ENCODE peak calls at places on chromosome 19, in seven cellular contexts. R is omental fat pad, H is cardiac muscle cell, J is BE2C, G is GM06990, X is colonic mucosa, O is neural progenitor cell. F is an unnamed sample.

GRCh38 chr19:55467236-55468053 is 2.9 kb upstream of the C19orf85 start:
- DNase-seq in R (peak), H (peak), J (peak), G (peak), X (peak), O (peak), F (peak)

GRCh38 chr19:4580961-4581380 is 21.5 kb upstream of the SEMA6B start:
- DNase-seq in R (no peak), H (no peak), J (no peak), G (no peak), X (no peak), O (no peak), F (no peak)

GRCh38 chr19:23943411-23943810 is 28.7 kb downstream of the ZNF726 start:
- DNase-seq in R (no peak), H (no peak), J (no peak), G (no peak), X (no peak), O (no peak), F (no peak)

GRCh38 chr19:50823389-50824042 is at the start of gene KLK1:
- DNase-seq in R (no peak), H (no peak), J (no peak), G (no peak), X (peak), O (no peak), F (no peak)

GRCh38 chr19:18776288-18776594 is 14.9 kb downstream of the COMP start:
- DNase-seq in R (no peak), H (no peak), J (peak), G (no peak), X (no peak), O (no peak), F (peak)

GRCh38 chr19:51810228-51810627 is 15.3 kb downstream of the FPR3 start:
- DNase-seq in R (no peak), H (no peak), J (no peak), G (no peak), X (no peak), O (no peak), F (peak)

GRCh38 chr19:43606569-43607229 is 5.2 kb upstream of the SRRM5 start:
- DNase-seq in R (no peak), H (no peak), J (no peak), G (no peak), X (no peak), O (no peak), F (no peak)

GRCh38 chr19:51157265-51157664 is 15.2 kb downstream of the SIGLEC7 start:
- DNase-seq in R (no peak), H (no peak), J (no peak), G (no peak), X (no peak), O (no peak), F (no peak)

GRCh38 chr19:28794301-28794700 is 418.6 kb downstream of the UQCRFS1 start:
- DNase-seq in R (no peak), H (no peak), J (no peak), G (no peak), X (no peak), O (no peak), F (no peak)

GRCh38 chr19:10871711-10872550 is 578 bp downstream of the CARM1 start:
- DNase-seq in R (no peak), H (peak), J (peak), G (peak), X (peak), O (peak), F (no peak)

GRCh38 chr19:34128558-34129250 is 43.6 kb upstream of the LSM14A start:
- DNase-seq in R (no peak), H (no peak), J (no peak), G (no peak), X (no peak), O (no peak), F (no peak)

GRCh38 chr19:44476559-44477408 is 23.5 kb downstream of the ZNF180 start:
- DNase-seq in R (no peak), H (peak), J (no peak), G (no peak), X (no peak), O (peak), F (peak)

GRCh38 chr19:50729894-50730293 is 6.7 kb downstream of the CLEC11A start:
- DNase-seq in R (no peak), H (no peak), J (no peak), G (no peak), X (no peak), O (no peak), F (no peak)

GRCh38 chr19:10543420-10544241 is at the start of gene ATG4D:
- DNase-seq in R (peak), H (peak), J (peak), G (peak), X (peak), O (peak), F (peak)

GRCh38 chr19:56840452-56841193 is at the start of the genes PEG3 and ZIM2:
- DNase-seq in R (peak), H (no peak), J (no peak), G (no peak), X (peak), O (no peak), F (no peak)

GRCh38 chr19:53985863-53986262 is 5.6 kb upstream of the CACNG6 start:
- DNase-seq in R (no peak), H (no peak), J (no peak), G (no peak), X (no peak), O (no peak), F (no peak)

GRCh38 chr19:6262519-6262918 is 17.3 kb downstream of the MLLT1 start:
- DNase-seq in R (no peak), H (no peak), J (no peak), G (no peak), X (no peak), O (no peak), F (no peak)

GRCh38 chr19:10305139-10305806 is 4.3 kb downstream of the ZGLP1 start:
- DNase-seq in R (no peak), H (no peak), J (no peak), G (no peak), X (no peak), O (no peak), F (no peak)

GRCh38 chr19:43901395-43902390 is 33.4 kb downstream of the ZNF45 start:
- DNase-seq in R (peak), H (peak), J (peak), G (peak), X (peak), O (peak), F (peak)

GRCh38 chr19:16261584-16262370 is 62.8 kb upstream of the KLF2 start:
- DNase-seq in R (no peak), H (no peak), J (no peak), G (no peak), X (no peak), O (no peak), F (no peak)

GRCh38 chr19:43465468-43466120 is at the start of gene LYPD3:
- DNase-seq in R (no peak), H (no peak), J (no peak), G (no peak), X (peak), O (peak), F (no peak)

GRCh38 chr19:47735131-47735530 is 10.2 kb upstream of the NOP53 start:
- DNase-seq in R (no peak), H (no peak), J (no peak), G (no peak), X (no peak), O (peak), F (no peak)

GRCh38 chr19:40804783-40805242 is 5.8 kb downstream of the EGLN2 start:
- DNase-seq in R (no peak), H (no peak), J (no peak), G (no peak), X (peak), O (no peak), F (no peak)

GRCh38 chr19:36060430-36060829 is 5.7 kb downstream of the WDR62 start:
- DNase-seq in R (no peak), H (peak), J (peak), G (no peak), X (no peak), O (peak), F (peak)

GRCh38 chr19:23377276-23377675 is 18.0 kb downstream of the ZNF91 start:
- DNase-seq in R (no peak), H (no peak), J (no peak), G (no peak), X (no peak), O (no peak), F (no peak)

GRCh38 chr19:8064866-8065486 is 12.4 kb downstream of the CCL25 start:
- DNase-seq in R (no peak), H (no peak), J (no peak), G (no peak), X (no peak), O (no peak), F (no peak)

GRCh38 chr19:4144666-4145261 is 8.7 kb upstream of the CREB3L3 start:
- DNase-seq in R (no peak), H (no peak), J (no peak), G (no peak), X (peak), O (no peak), F (peak)

GRCh38 chr19:4768934-4769777 is 22.4 kb upstream of the FEM1A start:
- DNase-seq in R (peak), H (peak), J (peak), G (peak), X (peak), O (peak), F (peak)

GRCh38 chr19:35959968-35960320 is 23.8 kb downstream of the LRFN3 start:
- DNase-seq in R (no peak), H (no peak), J (no peak), G (no peak), X (no peak), O (no peak), F (no peak)

DNA sequence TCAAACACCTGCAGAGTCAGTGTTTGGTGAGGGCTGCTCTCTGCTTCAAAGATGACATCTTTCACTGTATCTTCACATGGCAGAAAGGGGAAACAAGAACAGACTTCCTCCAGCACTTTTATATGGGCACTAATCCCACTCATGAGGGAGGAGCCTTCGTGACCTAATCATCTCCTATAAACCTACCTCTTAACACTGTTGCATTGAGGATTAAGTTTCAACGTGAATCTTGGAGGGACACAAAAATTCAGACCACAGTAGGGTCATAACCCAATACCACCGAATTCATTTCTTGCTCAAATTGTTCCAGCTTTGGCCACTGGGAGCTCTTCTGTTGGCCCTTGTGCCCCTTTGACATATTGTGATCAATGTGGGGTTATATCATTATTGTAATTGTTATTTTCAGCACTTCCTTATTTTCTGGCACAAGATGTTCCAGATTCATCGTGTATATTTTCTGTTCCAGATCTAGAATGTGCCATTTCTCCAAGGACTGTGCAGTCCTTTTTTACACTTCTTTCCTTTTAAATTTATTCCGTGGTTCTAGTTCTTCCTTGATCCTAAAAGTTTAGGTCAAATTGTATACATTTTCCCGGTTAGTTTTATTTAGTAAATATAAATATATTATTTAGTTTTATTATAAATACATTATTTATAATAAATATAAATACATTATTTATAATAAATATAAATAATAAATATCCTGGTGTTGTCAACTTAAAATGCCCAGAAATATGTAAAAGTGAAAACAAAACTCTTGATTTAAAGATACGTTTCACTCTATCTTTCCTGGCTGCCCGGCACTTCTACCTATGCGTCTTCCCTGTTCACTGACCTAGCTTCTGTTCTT is 35.5 kb upstream of the IGFL4 start:
- DNase-seq in R (no peak), H (no peak), J (no peak), G (no peak), X (no peak), O (no peak), F (no peak)
- TF ChIP-seq CTCF in R (no peak), H (no peak), J (no peak), G (no peak), X (no peak), O (peak), F (no peak)

GRCh38 chr19:58401825-58402433 is 6.5 kb downstream of the RNF225 start:
- DNase-seq in R (no peak), H (no peak), J (no peak), G (no peak), X (no peak), O (no peak), F (no peak)

GRCh38 chr19:58409010-58409790 is 751 bp downstream of the ZNF584 start:
- DNase-seq in R (no peak), H (no peak), J (peak), G (no peak), X (no peak), O (peak), F (peak)

GRCh38 chr19:58408152-58409009 is at the start of gene ZNF584:
- DNase-seq in R (peak), H (peak), J (peak), G (peak), X (peak), O (peak), F (peak)

GRCh38 chr19:58407658-58408151 is 744 bp upstream of the ZNF584 start:
- DNase-seq in R (no peak), H (no peak), J (no peak), G (no peak), X (no peak), O (peak), F (peak)

DNA sequence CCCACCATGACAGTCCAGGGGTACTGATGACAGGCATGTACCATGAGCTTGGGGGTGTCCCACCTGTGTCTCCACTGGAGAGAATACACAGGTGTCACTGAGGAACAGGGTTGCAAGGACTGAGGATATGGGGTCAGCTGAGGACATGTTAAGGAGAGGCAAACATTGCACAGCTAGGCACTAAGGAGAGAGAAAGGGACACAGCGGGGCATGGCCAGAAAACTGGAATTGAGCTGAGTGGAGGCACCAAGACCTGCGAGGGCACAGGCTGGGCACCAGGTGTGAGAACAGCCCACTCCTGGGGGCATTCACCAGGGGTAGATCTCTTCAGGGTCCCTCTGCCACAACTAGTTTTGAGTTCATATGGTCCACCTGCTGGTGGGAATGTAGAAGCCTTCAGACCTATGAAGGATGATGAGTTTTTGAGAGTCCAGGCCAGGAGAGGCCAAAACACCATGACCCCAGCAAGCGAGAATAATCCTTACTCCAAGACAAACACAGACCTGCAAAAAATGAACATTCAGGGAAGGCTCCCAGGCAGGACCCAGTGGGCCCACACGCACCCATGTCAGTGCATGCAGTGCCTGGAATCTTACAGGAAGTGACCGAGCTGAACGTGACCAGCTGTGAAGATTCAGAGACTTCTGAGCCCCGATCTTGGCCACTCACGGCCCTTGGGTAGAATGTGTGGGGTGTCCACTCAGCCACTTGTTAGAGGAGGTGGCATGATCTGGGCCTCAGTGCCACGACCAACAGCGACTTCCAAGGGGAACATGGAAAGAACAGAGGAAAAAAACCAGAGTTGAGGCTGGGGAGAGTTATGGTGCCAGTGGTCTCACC is 1.4 kb upstream of the ZNF584 start:
- DNase-seq in R (no peak), H (no peak), J (no peak), G (no peak), X (no peak), O (peak), F (peak)
- TF ChIP-seq CTCF in R (no peak), H (peak), J (peak), G (peak), X (no peak), O (peak), F (peak)

DNA sequence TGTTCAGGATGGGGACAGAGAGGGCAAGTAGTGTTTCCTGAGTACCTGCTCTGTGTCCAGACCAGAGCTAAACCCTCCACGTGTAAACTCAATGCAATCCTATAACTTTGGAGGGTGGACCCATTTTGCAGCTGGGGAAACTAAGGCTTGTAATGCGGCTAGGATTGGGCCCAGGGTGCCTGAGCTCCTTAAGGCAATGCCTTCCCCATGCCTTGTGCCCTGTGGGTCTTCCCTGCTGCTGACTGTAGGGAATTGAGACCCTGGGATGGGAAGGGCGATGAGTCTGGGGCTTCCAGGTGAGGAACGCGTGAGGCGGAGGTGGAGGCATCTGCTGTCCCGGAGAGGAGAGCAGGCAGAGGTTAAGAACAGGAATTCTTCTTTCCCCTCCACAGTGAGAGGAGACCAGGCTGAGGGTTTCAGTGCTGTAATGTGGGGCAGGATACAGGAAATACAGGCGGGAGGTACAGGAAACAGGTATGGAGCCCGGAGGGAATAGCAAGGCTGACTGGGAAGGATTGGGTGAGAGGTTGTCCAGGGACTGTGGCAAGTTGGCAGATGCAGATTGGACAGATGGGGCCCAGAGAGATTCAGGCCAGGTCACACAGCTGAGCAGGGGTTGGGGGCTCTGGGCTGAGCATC is 19.2 kb downstream of the SLC27A1 start:
- DNase-seq in R (no peak), H (no peak), J (no peak), G (no peak), X (no peak), O (no peak), F (no peak)
- TF ChIP-seq CTCF in R (no peak), H (no peak), J (peak), G (no peak), X (no peak), O (no peak), F (no peak)

GRCh38 chr19:13430790-13431582 is 75.3 kb downstream of the CACNA1A start:
- DNase-seq in R (no peak), H (peak), J (peak), G (peak), X (peak), O (peak), F (peak)
- TF ChIP-seq CTCF in R (no peak), H (peak), J (peak), G (peak), X (peak), O (peak), F (peak)

GRCh38 chr19:12365372-12366162 is at the start of gene ZNF442:
- DNase-seq in R (peak), H (peak), J (peak), G (peak), X (peak), O (peak), F (peak)
- TF ChIP-seq CTCF in R (peak), H (peak), J (peak), G (peak), X (peak), O (peak), F (peak)

GRCh38 chr19:1590641-1591397 is 1.8 kb downstream of the MBD3 start:
- DNase-seq in R (no peak), H (peak), J (peak), G (peak), X (no peak), O (peak), F (peak)
- TF ChIP-seq CTCF in R (no peak), H (peak), J (peak), G (peak), X (no peak), O (peak), F (peak)